ENCODE peak calls at places on chromosomes 6 and 20, in five cellular contexts. One of them, this sample, is unnamed.
A peak's percentile ranks its signal among the peaks of the same experiment; 100 is the strongest.

GRCh38 chr20:33814238-33814712 is 3.1 kb downstream of the CHMP4B start:
- DNase-seq in renal cortical epithelial cell: no peak
- DNase-seq in hypothalamus: no peak
- DNase-seq in activated T-cell treated with anti-CD3 and anti-CD28 coated beads for 4 hours: no peak
- DNase-seq in uterus: no peak
- DNase-seq in this sample: no peak

GRCh38 chr6:24272148-24272547 is 85.7 kb downstream of the DCDC2 start:
- DNase-seq in renal cortical epithelial cell: no peak
- DNase-seq in uterus: no peak
- DNase-seq in hypothalamus: no peak
- DNase-seq in activated T-cell treated with anti-CD3 and anti-CD28 coated beads for 4 hours: no peak
- DNase-seq in this sample: no peak

GRCh38 chr6:53437557-53438202 is 88.9 kb upstream of the ELOVL5 start:
- DNase-seq in renal cortical epithelial cell: peak; percentile 85
- DNase-seq in uterus: no peak
- DNase-seq in activated T-cell treated with anti-CD3 and anti-CD28 coated beads for 4 hours: no peak
- DNase-seq in hypothalamus: no peak
- DNase-seq in this sample: peak; percentile 60

GRCh38 chr6:9250852-9251251 is 815.5 kb upstream of the SLC35B3 start:
- DNase-seq in hypothalamus: no peak
- DNase-seq in uterus: no peak
- DNase-seq in renal cortical epithelial cell: peak; percentile 57
- DNase-seq in activated T-cell treated with anti-CD3 and anti-CD28 coated beads for 4 hours: no peak
- DNase-seq in this sample: peak; percentile 8

GRCh38 chr6:158698876-158699440 is 49.1 kb downstream of the SYTL3 start:
- DNase-seq in activated T-cell treated with anti-CD3 and anti-CD28 coated beads for 4 hours: no peak
- DNase-seq in renal cortical epithelial cell: no peak
- DNase-seq in hypothalamus: no peak
- DNase-seq in uterus: no peak
- DNase-seq in this sample: no peak

GRCh38 chr20:62805365-62805710 is 703 bp downstream of the OGFR start:
- DNase-seq in hypothalamus: no peak
- DNase-seq in renal cortical epithelial cell: no peak
- DNase-seq in uterus: no peak
- DNase-seq in activated T-cell treated with anti-CD3 and anti-CD28 coated beads for 4 hours: no peak
- DNase-seq in this sample: no peak

GRCh38 chr6:156395276-156395675 is 381.9 kb upstream of the ARID1B start:
- DNase-seq in renal cortical epithelial cell: no peak
- DNase-seq in hypothalamus: no peak
- DNase-seq in activated T-cell treated with anti-CD3 and anti-CD28 coated beads for 4 hours: no peak
- DNase-seq in uterus: no peak
- DNase-seq in this sample: no peak

GRCh38 chr6:30894381-30894780 is 10.1 kb downstream of the DDR1 start:
- DNase-seq in hypothalamus: no peak
- DNase-seq in activated T-cell treated with anti-CD3 and anti-CD28 coated beads for 4 hours: no peak
- DNase-seq in uterus: no peak
- DNase-seq in renal cortical epithelial cell: no peak
- DNase-seq in this sample: no peak

GRCh38 chr6:71190809-71191208 is 97.8 kb upstream of the OGFRL1 start:
- DNase-seq in hypothalamus: no peak
- DNase-seq in uterus: no peak
- DNase-seq in activated T-cell treated with anti-CD3 and anti-CD28 coated beads for 4 hours: no peak
- DNase-seq in renal cortical epithelial cell: peak; percentile 48
- DNase-seq in this sample: no peak

GRCh38 chr6:42095776-42096541 is 45.6 kb downstream of the TAF8 start:
- DNase-seq in activated T-cell treated with anti-CD3 and anti-CD28 coated beads for 4 hours: no peak
- DNase-seq in renal cortical epithelial cell: no peak
- DNase-seq in uterus: no peak
- DNase-seq in hypothalamus: no peak
- DNase-seq in this sample: no peak

GRCh38 chr6:121436966-121437756 is 1.7 kb downstream of the GJA1 start:
- DNase-seq in activated T-cell treated with anti-CD3 and anti-CD28 coated beads for 4 hours: no peak
- DNase-seq in renal cortical epithelial cell: no peak
- DNase-seq in hypothalamus: no peak
- DNase-seq in uterus: peak; percentile 54
- DNase-seq in this sample: peak; percentile 11

GRCh38 chr6:89993411-89993810 is 99.1 kb downstream of the GJA10 start:
- DNase-seq in renal cortical epithelial cell: no peak
- DNase-seq in hypothalamus: no peak
- DNase-seq in activated T-cell treated with anti-CD3 and anti-CD28 coated beads for 4 hours: no peak
- DNase-seq in uterus: no peak
- DNase-seq in this sample: no peak

GRCh38 chr6:33661118-33661838 is 40.2 kb downstream of the ITPR3 start:
- DNase-seq in hypothalamus: no peak
- DNase-seq in uterus: no peak
- DNase-seq in renal cortical epithelial cell: no peak
- DNase-seq in activated T-cell treated with anti-CD3 and anti-CD28 coated beads for 4 hours: no peak
- DNase-seq in this sample: no peak

GRCh38 chr6:15268130-15268908 is 22.4 kb downstream of the JARID2 start:
- DNase-seq in hypothalamus: no peak
- DNase-seq in renal cortical epithelial cell: no peak
- DNase-seq in activated T-cell treated with anti-CD3 and anti-CD28 coated beads for 4 hours: no peak
- DNase-seq in uterus: no peak
- DNase-seq in this sample: no peak

GRCh38 chr20:51639206-51639832 is 96.8 kb upstream of the NFATC2 start:
- DNase-seq in hypothalamus: peak; percentile 29
- DNase-seq in renal cortical epithelial cell: peak; percentile 23
- DNase-seq in activated T-cell treated with anti-CD3 and anti-CD28 coated beads for 4 hours: peak; percentile 49
- DNase-seq in uterus: peak; percentile 76
- DNase-seq in this sample: no peak

GRCh38 chr6:131923356-131923755 is 27.8 kb downstream of the CCN2 start:
- DNase-seq in hypothalamus: peak; percentile 14
- DNase-seq in renal cortical epithelial cell: peak; percentile 38
- DNase-seq in activated T-cell treated with anti-CD3 and anti-CD28 coated beads for 4 hours: no peak
- DNase-seq in uterus: peak; percentile 67
- DNase-seq in this sample: no peak

GRCh38 chr6:6856538-6857523 is 250.9 kb upstream of the RREB1 start:
- DNase-seq in hypothalamus: no peak
- DNase-seq in activated T-cell treated with anti-CD3 and anti-CD28 coated beads for 4 hours: peak; percentile 40
- DNase-seq in uterus: peak; percentile 21
- DNase-seq in renal cortical epithelial cell: peak; percentile 84
- DNase-seq in this sample: no peak

GRCh38 chr20:59135093-59135492 is 28.5 kb upstream of the ZNF831 start:
- DNase-seq in uterus: no peak
- DNase-seq in renal cortical epithelial cell: no peak
- DNase-seq in activated T-cell treated with anti-CD3 and anti-CD28 coated beads for 4 hours: no peak
- DNase-seq in hypothalamus: no peak
- DNase-seq in this sample: no peak

GRCh38 chr6:105250523-105250922 is 70.7 kb upstream of the POPDC3 start:
- DNase-seq in hypothalamus: no peak
- DNase-seq in renal cortical epithelial cell: no peak
- DNase-seq in activated T-cell treated with anti-CD3 and anti-CD28 coated beads for 4 hours: no peak
- DNase-seq in uterus: no peak
- DNase-seq in this sample: no peak

GRCh38 chr20:64129146-64129782 is 21.9 kb upstream of the NPBWR2 start:
- DNase-seq in uterus: no peak
- DNase-seq in activated T-cell treated with anti-CD3 and anti-CD28 coated beads for 4 hours: no peak
- DNase-seq in hypothalamus: no peak
- DNase-seq in renal cortical epithelial cell: no peak
- DNase-seq in this sample: no peak

GRCh38 chr20:46827718-46828458 is 66.8 kb upstream of the EYA2 start:
- DNase-seq in uterus: no peak
- DNase-seq in activated T-cell treated with anti-CD3 and anti-CD28 coated beads for 4 hours: no peak
- DNase-seq in hypothalamus: no peak
- DNase-seq in renal cortical epithelial cell: no peak
- DNase-seq in this sample: no peak

GRCh38 chr6:139249387-139249786 is 42.4 kb downstream of the TXLNB start:
- DNase-seq in hypothalamus: no peak
- DNase-seq in activated T-cell treated with anti-CD3 and anti-CD28 coated beads for 4 hours: peak; percentile 26
- DNase-seq in renal cortical epithelial cell: no peak
- DNase-seq in uterus: no peak
- DNase-seq in this sample: no peak

GRCh38 chr6:41071501-41071922 is 644 bp downstream of the OARD1 start:
- DNase-seq in activated T-cell treated with anti-CD3 and anti-CD28 coated beads for 4 hours: peak; percentile 48
- DNase-seq in uterus: no peak
- DNase-seq in renal cortical epithelial cell: no peak
- DNase-seq in hypothalamus: no peak
- DNase-seq in this sample: no peak

GRCh38 chr6:36924131-36924530 is 30.4 kb upstream of the PI16 start:
- DNase-seq in renal cortical epithelial cell: no peak
- DNase-seq in hypothalamus: no peak
- DNase-seq in uterus: no peak
- DNase-seq in activated T-cell treated with anti-CD3 and anti-CD28 coated beads for 4 hours: no peak
- DNase-seq in this sample: no peak

GRCh38 chr6:15401769-15402250 is 155.9 kb downstream of the JARID2 start:
- DNase-seq in activated T-cell treated with anti-CD3 and anti-CD28 coated beads for 4 hours: no peak
- DNase-seq in uterus: no peak
- DNase-seq in renal cortical epithelial cell: no peak
- DNase-seq in hypothalamus: no peak
- DNase-seq in this sample: no peak

GRCh38 chr6:19812512-19813119 is 24.6 kb upstream of the ID4 start:
- DNase-seq in uterus: no peak
- DNase-seq in renal cortical epithelial cell: peak; percentile 82
- DNase-seq in hypothalamus: no peak
- DNase-seq in activated T-cell treated with anti-CD3 and anti-CD28 coated beads for 4 hours: no peak
- DNase-seq in this sample: peak; percentile 26

GRCh38 chr6:25279748-25280616 is 808 bp downstream of the CARMIL1 start:
- DNase-seq in hypothalamus: no peak
- DNase-seq in uterus: peak; percentile 28
- DNase-seq in renal cortical epithelial cell: peak; percentile 55
- DNase-seq in activated T-cell treated with anti-CD3 and anti-CD28 coated beads for 4 hours: peak; percentile 3
- DNase-seq in this sample: no peak

GRCh38 chr6:161261325-161261724 is 12.5 kb downstream of the AGPAT4 start:
- DNase-seq in renal cortical epithelial cell: peak; percentile 86
- DNase-seq in activated T-cell treated with anti-CD3 and anti-CD28 coated beads for 4 hours: no peak
- DNase-seq in uterus: no peak
- DNase-seq in hypothalamus: no peak
- DNase-seq in this sample: no peak

GRCh38 chr20:20259534-20259933 is 108.4 kb upstream of the INSM1 start:
- DNase-seq in uterus: no peak
- DNase-seq in hypothalamus: no peak
- DNase-seq in renal cortical epithelial cell: no peak
- DNase-seq in activated T-cell treated with anti-CD3 and anti-CD28 coated beads for 4 hours: no peak
- DNase-seq in this sample: no peak

This sample was measured in AG04450.